ENCODE peak calls at places on chromosomes 1 and 21, in eight cellular contexts. F, U, Q, C, Z, G, D and R are unnamed samples.

GRCh38 chr1:27099904-27100796 is 54.8 kb downstream of the SLC9A1 start:
- DNase-seq in C (no peak), G (peak), Q (no peak), U (peak), F (no peak), Z (no peak), D (no peak), R (peak)

GRCh38 chr1:248316796-248317195 is 7.6 kb downstream of the OR2M7 start:
- DNase-seq in F (no peak), G (no peak), C (no peak), U (no peak), Q (no peak), Z (no peak), D (no peak), R (no peak)

GRCh38 chr1:247291835-247292561 is 36.1 kb downstream of the VN1R5 start:
- DNase-seq in F (no peak), D (no peak), Z (no peak), G (no peak), Q (no peak), U (no peak), C (no peak), R (no peak)

GRCh38 chr1:177281901-177282300 is 111.1 kb downstream of the BRINP2 start:
- DNase-seq in F (no peak), Q (no peak), U (no peak), Z (no peak), C (no peak), D (no peak), G (no peak), R (no peak)

GRCh38 chr1:39238476-39238875 is 34.0 kb downstream of the MACF1 start:
- DNase-seq in D (peak), Q (no peak), G (no peak), U (peak), F (no peak), C (no peak), Z (no peak), R (no peak)

GRCh38 chr1:89169166-89169565 is 6.6 kb downstream of the GBP7 start:
- DNase-seq in F (no peak), U (no peak), Z (no peak), G (no peak), C (no peak), Q (no peak), D (no peak), R (no peak)

GRCh38 chr1:209190591-209191241 is 392.8 kb upstream of the CAMK1G start:
- DNase-seq in F (peak), C (peak), Q (peak), Z (peak), D (peak), U (peak), G (peak), R (peak)

GRCh38 chr1:226662704-226663326 is 76.3 kb downstream of the ITPKB start:
- DNase-seq in Q (no peak), F (no peak), U (peak), G (peak), D (peak), Z (peak), C (no peak), R (peak)

GRCh38 chr1:156154317-156154749 is 948 bp downstream of the SEMA4A start:
- DNase-seq in U (no peak), Z (no peak), G (no peak), F (no peak), Q (no peak), D (no peak), C (no peak), R (no peak)

GRCh38 chr21:29943885-29944284 is 4.1 kb upstream of the GRIK1 start:
- DNase-seq in Z (no peak), Q (no peak), C (no peak), D (no peak), U (no peak), G (peak), F (peak), R (no peak)

GRCh38 chr1:203406446-203407045 is 55.6 kb upstream of the FMOD start:
- DNase-seq in D (no peak), U (peak), Q (no peak), F (no peak), Z (no peak), C (peak), G (no peak), R (no peak)

GRCh38 chr1:167935252-167936067 is 1.0 kb upstream of the DCAF6 start:
- DNase-seq in Z (no peak), F (no peak), G (peak), D (peak), Q (peak), U (peak), C (no peak), R (no peak)

GRCh38 chr1:183272390-183272801 is 86.3 kb downstream of the LAMC2 start:
- DNase-seq in Q (peak), D (peak), U (peak), C (no peak), Z (peak), F (no peak), G (no peak), R (no peak)

GRCh38 chr1:233016798-233017197 is 66.4 kb downstream of the NTPCR start:
- DNase-seq in D (no peak), F (no peak), C (no peak), U (no peak), G (no peak), Q (no peak), Z (no peak), R (no peak)

GRCh38 chr1:29410476-29410875 is 174.2 kb downstream of the PTPRU start:
- DNase-seq in Q (no peak), U (no peak), Z (no peak), D (no peak), G (no peak), F (no peak), C (no peak), R (no peak)

GRCh38 chr1:11413907-11414495 is 65.0 kb upstream of the DISP3 start:
- DNase-seq in C (no peak), Q (no peak), F (no peak), G (no peak), D (no peak), U (no peak), Z (no peak), R (peak)

GRCh38 chr21:22889445-22889844 is 1891.2 kb downstream of the NCAM2 start:
- DNase-seq in F (no peak), Z (no peak), U (no peak), G (no peak), C (no peak), Q (no peak), D (no peak), R (no peak)

GRCh38 chr1:247210386-247211117 is 38.7 kb upstream of the ZNF124 start:
- DNase-seq in D (peak), F (peak), Z (peak), U (peak), G (peak), Q (peak), C (peak), R (peak)

GRCh38 chr1:2312196-2312588 is 79.2 kb downstream of the MORN1 start:
- DNase-seq in G (no peak), Z (no peak), U (no peak), F (no peak), D (no peak), C (no peak), Q (no peak), R (no peak)

GRCh38 chr1:111406325-111406768 is 21.2 kb downstream of the OVGP1 start:
- DNase-seq in F (no peak), C (no peak), D (no peak), Z (no peak), U (peak), G (peak), Q (no peak), R (no peak)

GRCh38 chr1:95916616-95917015 is 682.6 kb downstream of the RWDD3 start:
- DNase-seq in F (no peak), U (peak), G (no peak), C (no peak), Z (no peak), D (no peak), Q (no peak), R (no peak)
- TF ChIP-seq CTCF in F (no peak), U (peak), G (peak), C (no peak), Z (no peak), D (peak), Q (no peak), R (no peak)

DNA sequence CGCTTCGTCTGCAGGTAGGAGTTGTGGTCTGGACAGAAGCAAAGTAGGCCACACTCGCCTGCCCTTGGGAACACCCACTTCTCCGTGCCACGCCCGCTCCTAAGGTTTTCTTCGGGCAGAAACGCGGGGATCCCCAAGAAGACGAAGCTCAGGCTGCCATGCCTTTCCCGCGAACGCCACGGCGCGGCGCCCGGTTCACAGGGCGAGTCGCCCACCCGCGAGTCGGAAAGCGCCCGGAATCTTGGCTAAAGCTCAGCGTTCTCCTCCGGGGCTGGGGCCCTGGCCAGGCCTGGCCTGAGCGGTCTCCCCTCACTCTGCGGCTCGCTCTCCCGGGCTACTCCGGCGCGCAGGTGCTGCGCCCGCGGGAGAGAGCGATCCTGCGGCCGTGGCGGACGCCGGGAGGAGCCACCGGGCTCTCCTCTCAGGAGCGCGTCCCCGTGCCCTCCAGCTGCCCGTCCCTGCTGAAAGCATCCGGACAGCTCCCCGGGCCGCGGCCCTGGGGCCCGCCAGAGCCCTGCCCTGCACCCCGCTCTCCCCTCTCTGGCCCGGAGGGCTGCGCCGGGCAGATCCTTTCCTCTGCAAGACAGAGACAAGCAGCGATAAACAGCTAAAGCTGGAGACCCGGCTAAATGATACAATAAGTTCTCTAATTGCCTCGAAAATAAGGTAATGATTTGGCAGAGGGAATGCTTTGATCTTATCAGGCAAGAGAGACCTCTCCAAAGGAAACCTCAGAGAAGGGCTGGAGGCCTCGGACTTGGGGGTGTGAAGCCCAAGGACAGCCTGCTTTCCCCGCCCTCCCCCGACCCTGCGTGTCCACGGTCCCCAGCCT is 6.7 kb upstream of the WNT2B start:
- DNase-seq in D (peak), G (peak), Q (peak), F (peak), C (peak), U (peak), Z (no peak), R (peak)
- TF ChIP-seq CTCF in D (peak), G (peak), Q (peak), F (no peak), C (peak), U (peak), Z (peak), R (no peak)

DNA sequence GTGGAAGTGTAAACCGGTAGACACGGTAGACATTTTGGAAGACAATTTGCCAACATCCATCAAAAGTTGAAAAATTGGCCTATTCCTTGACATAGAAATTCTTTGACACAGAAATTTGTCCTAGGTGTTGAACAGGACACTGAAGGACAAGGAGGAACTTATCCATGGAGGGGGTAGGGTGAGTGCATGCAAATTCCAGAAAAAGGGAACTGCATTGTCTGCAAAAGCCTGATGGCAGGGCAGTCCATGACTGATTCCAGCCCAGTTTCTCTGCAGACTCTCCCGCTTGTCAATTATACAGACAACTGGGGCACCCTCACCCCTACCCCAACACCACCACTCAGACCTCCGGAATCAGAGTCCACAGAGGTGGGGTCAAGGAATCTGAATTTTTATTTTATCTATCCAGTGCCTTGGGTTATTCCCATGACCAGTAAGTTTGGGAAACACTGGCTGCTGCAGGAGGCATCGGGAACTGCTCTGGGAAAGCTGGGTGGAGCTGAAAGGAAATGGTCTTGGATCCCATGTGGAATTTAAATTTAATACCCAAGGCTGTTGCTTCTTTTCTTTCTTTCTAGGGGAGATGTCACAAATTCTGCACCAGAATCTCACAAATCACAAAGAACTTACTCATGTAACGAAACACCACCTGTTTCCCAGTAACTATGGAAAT is 103.3 kb upstream of the SLC45A1 start:
- DNase-seq in Q (no peak), Z (no peak), D (no peak), F (no peak), C (no peak), U (no peak), G (no peak), R (no peak)
- TF ChIP-seq CTCF in Q (no peak), Z (no peak), D (peak), F (no peak), C (no peak), U (no peak), G (no peak), R (no peak)

DNA sequence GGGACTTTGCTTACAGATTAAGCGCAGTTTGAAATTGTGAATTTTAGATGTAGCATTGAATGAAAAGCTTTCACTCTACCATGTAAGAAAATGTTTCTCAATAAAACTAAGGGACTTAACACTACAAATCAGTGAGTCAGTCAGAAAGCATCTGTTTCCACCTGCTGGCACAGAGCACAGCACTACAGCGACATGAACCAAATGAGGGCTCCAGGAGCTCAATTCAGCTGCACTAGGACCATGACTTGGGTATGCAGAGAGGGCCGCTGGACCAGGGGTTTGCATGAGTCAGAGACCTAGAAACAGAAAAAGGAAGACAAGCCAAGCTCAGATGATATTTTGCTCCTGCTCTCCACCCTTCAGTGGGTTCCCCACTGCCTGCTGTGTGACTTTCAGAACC is 5.2 kb downstream of the SUSD4 start:
- DNase-seq in G (no peak), F (no peak), Q (no peak), Z (no peak), C (no peak), D (no peak), U (no peak), R (no peak)
- TF ChIP-seq CTCF in G (no peak), F (no peak), Q (no peak), Z (no peak), C (no peak), D (no peak), U (no peak), R (no peak)

GRCh38 chr21:37374026-37374425 is 7.5 kb downstream of the DYRK1A start:
- DNase-seq in D (peak), G (no peak), Z (no peak), F (no peak), Q (no peak), U (peak), C (no peak), R (no peak)

GRCh38 chr21:37370152-37371040 is 3.8 kb downstream of the DYRK1A start:
- DNase-seq in F (no peak), Q (no peak), G (no peak), Z (peak), C (no peak), D (no peak), U (peak), R (no peak)

GRCh38 chr21:37373539-37373938 is 7.0 kb downstream of the DYRK1A start:
- DNase-seq in C (no peak), Q (no peak), Z (no peak), D (no peak), F (no peak), G (no peak), U (peak), R (no peak)

GRCh38 chr21:37371041-37371397 is 4.4 kb downstream of the DYRK1A start:
- DNase-seq in F (no peak), U (no peak), Q (no peak), G (no peak), D (no peak), Z (no peak), C (no peak), R (no peak)

GRCh38 chr21:37372127-37372731 is 5.7 kb downstream of the DYRK1A start:
- DNase-seq in F (no peak), G (no peak), C (no peak), D (no peak), Q (no peak), Z (no peak), U (no peak), R (no peak)
- TF ChIP-seq CTCF in F (no peak), G (no peak), C (no peak), D (no peak), Q (no peak), Z (no peak), U (no peak), R (no peak)

GRCh38 chr1:180183426-180183825 is 28.8 kb downstream of the QSOX1 start:
- DNase-seq in Z (no peak), C (no peak), G (no peak), U (no peak), D (no peak), Q (no peak), F (no peak), R (no peak)
- TF ChIP-seq CTCF in Z (no peak), C (no peak), G (no peak), U (no peak), D (no peak), Q (no peak), F (no peak), R (no peak)

DNA sequence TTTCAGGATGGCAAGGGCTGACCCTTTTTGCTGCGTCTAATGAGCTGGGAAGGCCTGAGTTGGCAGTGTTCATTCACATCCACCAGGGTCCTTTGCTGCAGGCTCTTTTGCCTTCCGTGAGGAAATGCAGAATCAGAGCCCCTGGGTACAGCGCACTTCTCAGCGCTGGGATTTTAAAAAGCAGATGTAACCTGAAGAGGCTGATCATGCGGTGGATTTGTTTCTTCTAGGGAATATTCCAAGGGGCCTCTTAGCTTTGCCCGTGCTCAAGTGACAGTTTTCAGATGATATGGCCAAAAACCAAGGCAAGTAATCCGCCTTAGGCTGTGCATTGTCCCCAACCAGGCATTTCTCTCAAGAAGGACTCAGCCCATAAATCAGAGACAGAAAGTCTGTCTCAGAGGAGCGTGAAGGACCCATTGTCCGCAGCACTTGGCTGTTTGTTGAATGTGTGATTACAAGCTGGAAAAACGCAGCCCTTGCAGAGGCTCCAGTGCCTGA is 237.6 kb downstream of the PTPRC start:
- DNase-seq in U (no peak), G (no peak), C (no peak), D (no peak), Z (no peak), Q (no peak), F (peak), R (peak)
- TF ChIP-seq CTCF in U (no peak), G (no peak), C (no peak), D (peak), Z (no peak), Q (no peak), F (no peak), R (no peak)